ENCODE peak calls at places on chromosomes 4 and X, in four cellular contexts. T is GM13976, V is cardiac muscle cell, H is GM10248. D is an unnamed sample.

GRCh38 chrX:112235547-112235946 is 153.0 kb upstream of the TRPC5 start:
- DNase-seq in T (no peak), V (no peak), H (no peak), D (no peak)

GRCh38 chr4:704198-704891 is 1.3 kb upstream of the PCGF3 start:
- DNase-seq in T (no peak), V (no peak), H (no peak), D (no peak)

GRCh38 chrX:151825927-151826471 is 86.7 kb upstream of the MAGEA4 start:
- DNase-seq in T (no peak), V (peak; percentile 87), H (no peak), D (no peak)

GRCh38 chr4:113572620-113573019 is 188.9 kb downstream of the CAMK2D start:
- DNase-seq in T (no peak), V (no peak), H (no peak), D (no peak)

GRCh38 chr4:139656614-139657486 is 8.8 kb upstream of the MGST2 start:
- DNase-seq in T (peak; percentile 54), V (peak; percentile 85), H (peak; percentile 59), D (peak; percentile 53)

GRCh38 chrX:40343319-40343718 is 237.5 kb upstream of the ATP6AP2 start:
- DNase-seq in T (no peak), V (no peak), H (no peak), D (no peak)

GRCh38 chr4:77007358-77008230 is 58.0 kb downstream of the SEPTIN11 start:
- DNase-seq in T (no peak), V (peak; percentile 94), H (peak; percentile 29), D (peak; percentile 49)

GRCh38 chr4:13445841-13446790 is 38.0 kb downstream of the RAB28 start:
- DNase-seq in T (no peak), V (no peak), H (no peak), D (no peak)

GRCh38 chr4:114208747-114209146 is 229.3 kb upstream of the ARSJ start:
- DNase-seq in T (no peak), V (no peak), H (no peak), D (no peak)

GRCh38 chr4:177047070-177047850 is 254.5 kb upstream of the VEGFC start:
- DNase-seq in T (peak; percentile 41), V (peak; percentile 89), H (peak; percentile 50), D (peak; percentile 51)

GRCh38 chr4:54897590-54897989 is 227.8 kb downstream of the KDR start:
- DNase-seq in T (no peak), V (no peak), H (no peak), D (no peak)

GRCh38 chr4:166282081-166282770 is 409.2 kb downstream of the TLL1 start:
- DNase-seq in T (no peak), V (no peak), H (no peak), D (no peak)

GRCh38 chr4:54550415-54551171 is 107.2 kb upstream of the KIT start:
- DNase-seq in T (no peak), V (peak; percentile 58), H (no peak), D (no peak)

GRCh38 chrX:114619874-114620273 is 36.0 kb downstream of the HTR2C start:
- DNase-seq in T (peak; percentile 12), V (peak; percentile 5), H (peak; percentile 6), D (no peak)
- TF ChIP-seq CTCF in T (peak; percentile 32), V (peak; percentile 48), H (no peak), D (no peak)

DNA sequence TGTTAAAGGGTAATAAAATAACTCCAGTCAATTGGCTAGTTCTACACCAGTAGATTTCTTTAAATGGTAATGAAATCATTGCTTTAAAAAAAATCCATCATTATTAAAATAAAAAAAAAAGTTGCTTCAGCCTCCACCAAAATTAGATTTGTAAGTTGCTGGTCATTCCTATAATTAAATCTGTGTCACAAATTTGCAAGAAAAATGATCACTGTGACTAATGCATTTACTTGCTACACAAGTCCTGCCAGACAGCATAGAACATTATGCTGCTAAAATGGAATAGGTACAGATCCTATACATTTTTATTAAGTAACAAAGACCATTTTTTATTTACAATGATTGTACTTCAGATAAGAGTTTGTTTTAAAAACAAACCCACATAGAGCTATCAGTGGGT is 85.8 kb downstream of the SLC10A7 start:
- DNase-seq in T (no peak), V (no peak), H (no peak), D (no peak)
- TF ChIP-seq CTCF in T (no peak), V (no peak), H (no peak), D (no peak)

DNA sequence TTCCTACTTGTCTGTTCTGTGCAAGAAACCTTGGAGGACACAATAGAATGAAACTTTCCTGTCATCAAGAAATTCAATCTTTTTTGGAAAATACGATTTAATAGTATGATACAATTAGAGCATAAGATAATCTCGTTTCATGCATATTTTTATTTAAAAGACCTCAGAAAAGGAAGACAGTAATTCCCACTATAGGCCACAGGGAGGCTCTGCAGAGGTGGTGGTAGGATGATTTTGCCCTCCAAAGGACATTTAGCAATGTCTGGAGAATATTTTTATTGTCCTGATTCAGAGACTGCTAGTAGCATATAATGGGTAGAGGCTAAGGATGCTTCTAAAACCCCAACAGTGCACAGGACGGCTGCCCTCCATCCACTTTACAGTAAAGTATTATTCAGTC is 68.7 kb downstream of the PAK3 start:
- DNase-seq in T (no peak), V (peak; percentile 3), H (no peak), D (no peak)
- TF ChIP-seq CTCF in T (no peak), V (peak; percentile 22), H (no peak), D (no peak)

GRCh38 chrX:48475295-48475694 is 704 bp upstream of the FTSJ1 start:
- DNase-seq in T (no peak), V (no peak), H (no peak), D (peak; percentile 29)

GRCh38 chrX:48472851-48473717 is 2.9 kb upstream of the FTSJ1 start:
- DNase-seq in T (no peak), V (no peak), H (no peak), D (no peak)

GRCh38 chrX:48473718-48473990 is 2.3 kb upstream of the FTSJ1 start:
- DNase-seq in T (no peak), V (no peak), H (no peak), D (no peak)

GRCh38 chrX:48474581-48474980 is 1.4 kb upstream of the FTSJ1 start:
- DNase-seq in T (no peak), V (no peak), H (no peak), D (no peak)

DNA sequence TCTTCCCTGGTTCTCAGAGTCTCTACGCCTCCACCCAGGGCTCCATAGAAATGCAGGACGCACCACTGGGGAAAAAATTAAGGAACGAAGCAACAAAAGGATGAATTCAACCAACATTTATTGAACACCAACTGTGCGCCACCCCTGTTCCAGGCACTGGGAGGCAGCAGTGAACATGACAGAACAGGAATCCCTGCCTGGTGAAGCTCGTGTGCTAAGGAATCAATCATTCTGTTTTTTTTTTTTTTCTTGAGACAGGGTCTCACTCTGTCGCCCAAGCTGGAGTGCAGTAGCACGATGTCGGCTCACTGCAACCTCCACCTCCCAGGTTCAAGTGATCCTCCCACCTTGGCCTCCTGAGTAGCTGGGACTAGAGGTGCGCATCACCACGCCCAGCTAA is 1.9 kb upstream of the FTSJ1 start:
- DNase-seq in T (no peak), V (no peak), H (no peak), D (peak; percentile 51)
- TF ChIP-seq CTCF in T (peak; percentile 31), V (peak; percentile 28), H (peak; percentile 44), D (no peak)

GRCh38 chr4:41963105-41963504 is 18.5 kb upstream of the DCAF4L1 start:
- DNase-seq in T (no peak), V (peak; percentile 31), H (no peak), D (peak; percentile 18)
- TF ChIP-seq CTCF in T (peak; percentile 18), V (peak; percentile 47), H (no peak), D (no peak)

GRCh38 chr4:171875291-171875690 is 62.1 kb downstream of the GALNTL6 start:
- DNase-seq in T (no peak), V (no peak), H (no peak), D (no peak)
- TF ChIP-seq CTCF in T (no peak), V (no peak), H (no peak), D (no peak)

GRCh38 chr4:38182334-38182998 is 222.3 kb downstream of the PTTG2 start:
- DNase-seq in T (no peak), V (no peak), H (no peak), D (no peak)

GRCh38 chr4:38185406-38185805 is 225.2 kb downstream of the PTTG2 start:
- DNase-seq in T (no peak), V (no peak), H (no peak), D (no peak)

GRCh38 chr4:38180456-38180855 is 220.3 kb downstream of the PTTG2 start:
- DNase-seq in T (no peak), V (no peak), H (no peak), D (no peak)

GRCh38 chr4:38188136-38188535 is 227.9 kb downstream of the PTTG2 start:
- DNase-seq in T (no peak), V (no peak), H (no peak), D (no peak)

GRCh38 chr4:38184404-38184803 is 224.2 kb downstream of the PTTG2 start:
- DNase-seq in T (no peak), V (no peak), H (no peak), D (no peak)
- TF ChIP-seq CTCF in T (no peak), V (peak; percentile 26), H (no peak), D (no peak)

DNA sequence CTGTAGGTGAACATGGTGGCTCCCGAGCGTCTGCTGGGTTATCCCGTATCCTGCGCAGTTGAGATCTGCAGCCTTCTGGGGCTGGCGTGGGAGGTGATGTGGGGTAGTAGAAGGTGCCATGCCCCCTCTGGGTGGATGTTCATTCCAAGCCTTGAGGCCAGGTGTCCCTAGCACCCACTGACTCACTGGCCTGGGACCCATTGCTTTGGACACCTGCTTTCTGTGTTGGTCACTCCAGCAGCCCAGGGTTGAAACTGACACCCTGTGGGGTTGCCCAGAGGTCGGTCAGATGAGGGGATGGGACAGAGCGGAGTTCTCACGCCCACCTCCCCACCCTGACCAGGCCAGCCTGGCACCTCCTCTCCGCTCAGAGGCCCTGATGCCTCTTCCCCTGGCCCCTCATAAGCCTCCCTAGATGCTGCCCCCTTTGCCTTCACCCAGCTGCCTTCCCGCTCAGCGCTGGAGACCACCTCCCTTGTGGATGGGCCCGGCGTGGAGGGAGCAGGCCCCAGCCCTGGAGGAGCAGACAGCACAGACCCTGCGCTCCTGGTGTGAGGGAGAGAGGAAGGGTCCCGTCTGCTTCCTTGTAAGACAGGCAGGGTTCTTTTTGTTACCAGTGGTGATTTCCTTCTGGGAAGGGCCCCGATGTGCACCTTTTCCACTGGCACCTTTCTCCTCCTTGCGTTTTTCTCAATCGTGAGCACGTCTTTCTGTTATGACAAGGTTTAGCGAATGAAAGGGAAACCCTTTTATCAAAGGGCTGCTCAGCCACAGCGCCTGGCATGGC is 2.0 kb downstream of the DOK7 start:
- DNase-seq in T (no peak), V (no peak), H (no peak), D (no peak)
- TF ChIP-seq CTCF in T (no peak), V (no peak), H (no peak), D (no peak)

GRCh38 chr4:7653510-7654414 is 219.0 kb upstream of the PSAPL1 start:
- DNase-seq in T (no peak), V (peak; percentile 51), H (no peak), D (no peak)
- TF ChIP-seq CTCF in T (no peak), V (peak; percentile 44), H (no peak), D (no peak)